ENCODE peak calls at places on chromosomes 6 and 20, in six cellular contexts. T, P, C, E, G and B are unnamed samples.

GRCh38 chr6:35415065-35415880 is 36.9 kb upstream of the FANCE start:
- DNase-seq in T (peak), P (peak), C (peak), E (peak), G (peak), B (peak)

GRCh38 chr6:15616266-15616665 is 46.6 kb downstream of the DTNBP1 start:
- DNase-seq in T (no peak), P (no peak), C (no peak), E (no peak), G (no peak), B (no peak)

GRCh38 chr6:133991096-133991593 is 38.1 kb downstream of the TBPL1 start:
- DNase-seq in T (no peak), P (peak), C (no peak), E (no peak), G (no peak), B (peak)

GRCh38 chr6:13378669-13379590 is 50.6 kb upstream of the TBC1D7 start:
- DNase-seq in T (no peak), P (no peak), C (no peak), E (peak), G (no peak), B (no peak)

GRCh38 chr20:45312241-45312640 is 4.1 kb upstream of the MATN4 start:
- DNase-seq in T (no peak), P (no peak), C (no peak), E (no peak), G (peak), B (no peak)

GRCh38 chr6:11273406-11274065 is 41.1 kb upstream of the NEDD9 start:
- DNase-seq in T (no peak), P (no peak), C (peak), E (no peak), G (no peak), B (no peak)

GRCh38 chr6:143279385-143279784 is 171.1 kb downstream of the ADAT2 start:
- DNase-seq in T (no peak), P (no peak), C (no peak), E (peak), G (peak), B (peak)

GRCh38 chr6:32178547-32179440 is 589 bp downstream of the RNF5 start:
- DNase-seq in T (no peak), P (no peak), C (no peak), E (no peak), G (no peak), B (no peak)

GRCh38 chr6:137102851-137103492 is 58.2 kb upstream of the IL20RA start:
- DNase-seq in T (no peak), P (no peak), C (no peak), E (no peak), G (no peak), B (no peak)

GRCh38 chr6:16766043-16766521 is 4.8 kb upstream of the ATXN1 start:
- DNase-seq in T (no peak), P (peak), C (no peak), E (no peak), G (peak), B (peak)

GRCh38 chr6:1724616-1725015 is 114.9 kb downstream of the FOXC1 start:
- DNase-seq in T (no peak), P (no peak), C (no peak), E (no peak), G (no peak), B (no peak)

GRCh38 chr20:25223179-25223661 is 24.7 kb upstream of the PYGB start:
- DNase-seq in T (no peak), P (peak), C (no peak), E (no peak), G (peak), B (peak)

GRCh38 chr6:46963626-46964025 is 41.9 kb upstream of the ADGRF5 start:
- DNase-seq in T (no peak), P (no peak), C (no peak), E (no peak), G (no peak), B (no peak)

GRCh38 chr20:25309395-25310267 is 61.7 kb downstream of the PYGB start:
- DNase-seq in T (peak), P (peak), C (no peak), E (no peak), G (peak), B (peak)

GRCh38 chr20:59003836-59004492 is 3.1 kb downstream of the CTSZ start:
- DNase-seq in T (no peak), P (no peak), C (no peak), E (no peak), G (no peak), B (no peak)

GRCh38 chr20:591941-592340 is 18.2 kb downstream of the TCF15 start:
- DNase-seq in T (no peak), P (no peak), C (no peak), E (no peak), G (no peak), B (no peak)

GRCh38 chr6:96015791-96016776 is at the start of gene FUT9:
- DNase-seq in T (no peak), P (no peak), C (peak), E (peak), G (no peak), B (no peak)

GRCh38 chr6:26501482-26501986 is 1.4 kb downstream of the BTN1A1 start:
- DNase-seq in T (no peak), P (no peak), C (peak), E (peak), G (peak), B (no peak)

GRCh38 chr20:58893355-58894151 is 41.0 kb downstream of the GNAS start:
- DNase-seq in T (peak), P (no peak), C (no peak), E (no peak), G (peak), B (peak)

GRCh38 chr20:9503530-9504251 is 10.7 kb upstream of the LAMP5 start:
- DNase-seq in T (no peak), P (peak), C (no peak), E (peak), G (no peak), B (peak)

GRCh38 chr20:52104546-52105044 is 87.0 kb downstream of the ZFP64 start:
- DNase-seq in T (no peak), P (no peak), C (no peak), E (peak), G (no peak), B (no peak)

GRCh38 chr6:45302832-45303231 is 25.3 kb upstream of the RUNX2 start:
- DNase-seq in T (no peak), P (no peak), C (no peak), E (no peak), G (no peak), B (no peak)

GRCh38 chr20:52083627-52084232 is 107.8 kb downstream of the ZFP64 start:
- DNase-seq in T (no peak), P (peak), C (peak), E (peak), G (peak), B (peak)

GRCh38 chr6:75273009-75273408 is 11.6 kb downstream of the TMEM30A start:
- DNase-seq in T (no peak), P (no peak), C (no peak), E (no peak), G (no peak), B (peak)

GRCh38 chr6:87721311-87721710 is 19.3 kb upstream of the AKIRIN2 start:
- DNase-seq in T (no peak), P (no peak), C (no peak), E (no peak), G (no peak), B (no peak)

GRCh38 chr6:53128842-53129241 is 19.8 kb downstream of the GCM1 start:
- DNase-seq in T (no peak), P (no peak), C (no peak), E (no peak), G (no peak), B (peak)

GRCh38 chr6:44497807-44498206 is 110.3 kb downstream of the CDC5L start:
- DNase-seq in T (no peak), P (no peak), C (no peak), E (no peak), G (no peak), B (no peak)

GRCh38 chr6:18269253-18269652 is 4.9 kb upstream of the DEK start:
- DNase-seq in T (no peak), P (no peak), C (no peak), E (no peak), G (peak), B (peak)

GRCh38 chr20:17663040-17663399 is 19.0 kb downstream of the RRBP1 start:
- DNase-seq in T (no peak), P (no peak), C (peak), E (no peak), G (no peak), B (no peak)

GRCh38 chr6:10465633-10466499 is 51.0 kb upstream of the TFAP2A start:
- DNase-seq in T (no peak), P (no peak), C (peak), E (peak), G (peak), B (peak)